ENCODE peak calls at places on chromosome 22, in six cellular contexts. X, I, U, M, K and G are unnamed samples.
A peak's percentile ranks its signal among the peaks of the same experiment; 100 is the strongest.

GRCh38 chr22:50705851-50706351 is 32.1 kb upstream of the ACR start:
- DNase-seq in I (no peak), X (no peak), M (no peak), U (no peak), K (no peak), G (no peak)

GRCh38 chr22:19130959-19131684 is at the start of gene TSSK2:
- DNase-seq in M (no peak), X (no peak), K (no peak), I (no peak), U (no peak), G (no peak)

GRCh38 chr22:19448076-19448607 is 631 bp upstream of the C22orf39 start:
- DNase-seq in M (no peak), K (peak; percentile 27), U (no peak), X (no peak), I (peak; percentile 93), G (peak; percentile 53)

GRCh38 chr22:17436382-17436951 is 67.2 kb downstream of the CECR2 start:
- DNase-seq in U (no peak), I (peak; percentile 6), X (no peak), M (no peak), K (peak; percentile 9), G (no peak)

GRCh38 chr22:39348909-39349505 is 784 bp upstream of the SYNGR1 start:
- DNase-seq in M (no peak), K (peak; percentile 30), U (no peak), I (no peak), X (no peak), G (no peak)

GRCh38 chr22:26671317-26672059 is 14.1 kb downstream of the MIAT start:
- DNase-seq in I (no peak), K (no peak), X (no peak), M (peak; percentile 51), U (peak; percentile 30), G (no peak)

GRCh38 chr22:47398921-47399790 is 636.7 kb downstream of the TBC1D22A start:
- DNase-seq in I (no peak), X (no peak), K (no peak), M (no peak), U (no peak), G (no peak)

GRCh38 chr22:33391298-33391697 is 333.1 kb upstream of the SYN3 start:
- DNase-seq in U (no peak), M (no peak), K (no peak), I (no peak), X (no peak), G (no peak)

GRCh38 chr22:28923826-28924732 is 40.7 kb downstream of the ZNRF3 start:
- DNase-seq in K (no peak), I (no peak), U (no peak), X (no peak), M (peak; percentile 34), G (no peak)

GRCh38 chr22:47534150-47535133 is 772.0 kb downstream of the TBC1D22A start:
- DNase-seq in X (no peak), M (peak; percentile 26), I (no peak), U (no peak), K (peak; percentile 30), G (no peak)

GRCh38 chr22:32826537-32826936 is 25.0 kb downstream of the TIMP3 start:
- DNase-seq in U (no peak), I (no peak), X (no peak), M (no peak), K (no peak), G (no peak)

GRCh38 chr22:28904211-28904808 is 20.9 kb downstream of the ZNRF3 start:
- DNase-seq in U (no peak), I (peak; percentile 43), K (no peak), X (peak; percentile 9), M (no peak), G (peak; percentile 28)

GRCh38 chr22:50739279-50739691 is 1.3 kb downstream of the ACR start:
- DNase-seq in K (no peak), X (no peak), M (no peak), I (no peak), U (no peak), G (no peak)

GRCh38 chr22:35467788-35468187 is 67.8 kb downstream of the MCM5 start:
- DNase-seq in U (no peak), X (peak; percentile 90), I (peak; percentile 56), K (peak; percentile 75), M (peak; percentile 62), G (peak; percentile 77)

GRCh38 chr22:49944399-49944891 is 16.1 kb upstream of the PIM3 start:
- DNase-seq in M (no peak), I (no peak), K (no peak), U (no peak), X (no peak), G (no peak)

GRCh38 chr22:49164773-49165320 is 662.8 kb downstream of the BRD1 start:
- DNase-seq in M (no peak), K (no peak), U (no peak), I (no peak), X (no peak), G (no peak)

GRCh38 chr22:32502346-32502745 is 27.7 kb downstream of the FBXO7 start:
- DNase-seq in X (no peak), I (no peak), M (no peak), K (no peak), U (no peak), G (peak; percentile 8)

GRCh38 chr22:25919452-25919851 is 177.5 kb downstream of the MYO18B start:
- DNase-seq in I (no peak), K (no peak), U (no peak), M (no peak), X (no peak), G (no peak)

GRCh38 chr22:26713823-26714449 is 56.5 kb downstream of the MIAT start:
- DNase-seq in U (no peak), I (peak; percentile 41), X (peak; percentile 65), K (no peak), M (no peak), G (peak; percentile 50)

GRCh38 chr22:46701262-46701661 is 36.8 kb downstream of the CERK start:
- DNase-seq in I (no peak), U (no peak), K (no peak), X (no peak), M (no peak), G (no peak)

GRCh38 chr22:42342426-42343135 is 72.1 kb upstream of the TCF20 start:
- DNase-seq in M (no peak), U (no peak), I (no peak), K (no peak), X (no peak), G (no peak)

GRCh38 chr22:42345458-42345857 is 75.0 kb upstream of the TCF20 start:
- DNase-seq in U (no peak), I (no peak), M (no peak), X (no peak), K (no peak), G (no peak)

GRCh38 chr22:42343136-42343484 is 72.7 kb upstream of the TCF20 start:
- DNase-seq in I (no peak), X (no peak), K (no peak), U (no peak), M (no peak), G (no peak)

GRCh38 chr22:42343551-42344081 is 73.2 kb upstream of the TCF20 start:
- DNase-seq in K (no peak), X (no peak), I (no peak), M (no peak), U (no peak), G (no peak)

GRCh38 chr22:42344391-42344861 is 74.0 kb upstream of the TCF20 start:
- DNase-seq in M (no peak), X (no peak), U (no peak), I (no peak), K (no peak), G (no peak)
- H3K4me3 ChIP-seq in M (no peak overlapping the region), X (no peak overlapping the region), U (peak overlapping the region; percentile 16), I (no peak overlapping the region), K (no peak overlapping the region), G (no peak overlapping the region)

GRCh38 chr22:37981282-37982011 is 2.9 kb downstream of the SOX10 start:
- DNase-seq in X (no peak), M (no peak), U (no peak), I (no peak), K (no peak), G (no peak)

GRCh38 chr22:37985050-37985585 is 763 bp upstream of the SOX10 start:
- DNase-seq in X (no peak), U (no peak), M (no peak), K (no peak), I (no peak), G (no peak)

GRCh38 chr22:37982151-37982838 is 2.1 kb downstream of the SOX10 start:
- DNase-seq in U (no peak), K (no peak), M (no peak), X (no peak), I (no peak), G (no peak)

GRCh38 chr22:37983860-37984791 is at the start of gene SOX10:
- DNase-seq in I (no peak), M (no peak), X (no peak), U (no peak), K (no peak), G (no peak)

GRCh38 chr22:37982938-37983859 is 1.2 kb downstream of the SOX10 start:
- DNase-seq in K (no peak), U (no peak), X (no peak), I (no peak), M (no peak), G (no peak)
- TF ChIP-seq CTCF in K (peak; percentile 16), U (no peak), X (peak; percentile 37), I (no peak), M (no peak), G (peak; percentile 22)

DNA sequence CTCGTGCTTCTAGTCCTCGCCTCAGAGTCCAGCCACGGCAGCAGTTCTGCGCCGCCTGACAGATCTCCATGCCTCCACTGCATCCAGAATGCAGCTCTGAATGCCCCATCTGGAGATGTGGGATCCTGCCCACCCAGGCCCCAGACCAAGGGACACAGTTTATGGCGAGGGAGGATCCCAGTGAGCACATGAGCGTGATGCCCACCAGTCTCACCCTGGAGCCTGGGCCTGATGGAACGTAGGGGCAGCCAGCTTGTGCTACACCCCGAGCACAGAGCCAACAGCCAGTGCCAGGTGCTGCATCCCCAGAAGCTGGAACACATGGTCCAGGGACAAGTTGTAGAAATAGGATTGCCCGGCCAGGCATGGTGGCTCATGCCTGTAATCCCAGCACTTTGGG is 10.4 kb downstream of the IGLL1 start:
- DNase-seq in M (no peak), K (no peak), I (no peak), X (no peak), U (no peak), G (no peak)
- H3K4me3 ChIP-seq in M (no peak overlapping the region), K (no peak overlapping the region), I (no peak overlapping the region), X (no peak overlapping the region), U (no peak overlapping the region), G (no peak overlapping the region)

DNA sequence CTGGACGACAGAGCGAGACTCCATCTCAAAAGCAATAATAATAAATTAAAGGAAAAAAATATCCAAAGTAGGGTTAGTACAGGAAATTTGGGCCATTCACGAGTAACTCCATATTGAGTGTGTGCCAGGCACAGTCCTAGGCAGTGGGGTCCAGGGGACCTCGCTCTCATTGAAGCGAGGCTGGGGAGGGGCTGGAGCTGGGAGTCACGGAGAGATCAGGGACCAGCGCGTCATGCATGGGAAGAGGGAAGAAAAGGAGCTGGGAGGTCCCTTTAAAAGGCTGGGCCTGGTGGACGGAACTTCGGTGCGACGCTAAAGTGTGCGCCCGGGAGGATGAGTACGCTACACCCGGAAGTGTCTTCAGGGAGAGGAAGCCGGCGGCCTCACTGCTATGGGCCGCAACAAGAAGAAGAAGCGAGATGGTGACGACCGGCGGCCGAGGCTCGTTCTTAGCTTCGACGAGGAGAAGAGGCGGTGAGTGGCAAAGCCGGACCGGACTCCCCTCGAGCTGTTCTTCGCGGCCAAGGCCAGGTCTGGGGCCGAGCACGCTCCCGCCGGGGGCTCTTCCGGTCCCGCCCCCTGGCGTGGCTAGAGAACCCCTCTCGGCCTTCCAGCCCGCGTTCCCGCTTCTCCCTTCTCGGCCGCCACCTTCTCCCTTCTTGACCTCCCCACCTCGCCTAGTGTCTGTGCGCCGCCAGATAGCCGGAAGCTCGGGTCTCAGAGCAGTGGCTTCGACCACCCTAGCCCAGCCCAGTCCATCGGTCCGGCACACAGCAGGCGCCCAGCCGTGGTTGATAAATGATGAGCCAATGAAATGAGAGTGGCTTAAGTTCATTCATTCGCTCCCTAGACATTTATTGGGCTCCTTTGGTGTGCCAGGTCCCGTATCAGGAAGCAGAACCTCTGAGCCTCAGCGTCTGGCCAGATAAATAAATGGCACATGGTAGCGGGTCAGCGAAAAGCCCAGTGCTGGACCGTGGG is at the start of gene NOL12:
- DNase-seq in K (peak; percentile 80), U (no peak), X (peak; percentile 92), I (peak; percentile 86), M (peak; percentile 74), G (peak; percentile 89)
- TF ChIP-seq CTCF in K (no peak), U (no peak), X (no peak), I (no peak), M (no peak), G (no peak)